ENCODE peak calls at places on chromosomes 16 and 17, in ten cellular contexts. One of them, this sample, is unnamed.

GRCh38 chr16:28183930-28184329 is 27.8 kb downstream of the XPO6 start:
- DNase-seq in neural progenitor cell: no peak
- DNase-seq in ovary: peak
- DNase-seq in AG04449: no peak
- DNase-seq in DMS53: no peak
- DNase-seq in GM19239: no peak
- DNase-seq in SJCRH30: no peak
- DNase-seq in T-helper 2 cell: no peak
- DNase-seq in KG1: no peak
- DNase-seq in HFFc6: no peak
- DNase-seq in this sample: no peak

GRCh38 chr16:11572301-11572995 is 14.3 kb downstream of the LITAF start:
- DNase-seq in GM19239: no peak
- DNase-seq in T-helper 2 cell: no peak
- DNase-seq in DMS53: no peak
- DNase-seq in ovary: no peak
- DNase-seq in KG1: no peak
- DNase-seq in AG04449: no peak
- DNase-seq in neural progenitor cell: no peak
- DNase-seq in HFFc6: no peak
- DNase-seq in SJCRH30: no peak
- DNase-seq in this sample: no peak

GRCh38 chr17:30990458-30990857 is 19.6 kb downstream of the RNF135 start:
- DNase-seq in GM19239: no peak
- DNase-seq in ovary: no peak
- DNase-seq in KG1: no peak
- DNase-seq in SJCRH30: no peak
- DNase-seq in HFFc6: no peak
- DNase-seq in neural progenitor cell: no peak
- DNase-seq in AG04449: no peak
- DNase-seq in T-helper 2 cell: no peak
- DNase-seq in DMS53: no peak
- DNase-seq in this sample: no peak

GRCh38 chr17:75652341-75652740 is 14.6 kb downstream of the RECQL5 start:
- DNase-seq in SJCRH30: no peak
- DNase-seq in ovary: peak
- DNase-seq in HFFc6: no peak
- DNase-seq in GM19239: no peak
- DNase-seq in AG04449: no peak
- DNase-seq in KG1: no peak
- DNase-seq in DMS53: no peak
- DNase-seq in neural progenitor cell: no peak
- DNase-seq in T-helper 2 cell: no peak
- DNase-seq in this sample: no peak

GRCh38 chr17:11747441-11747840 is 149.2 kb downstream of the DNAH9 start:
- DNase-seq in KG1: no peak
- DNase-seq in T-helper 2 cell: no peak
- DNase-seq in neural progenitor cell: no peak
- DNase-seq in DMS53: no peak
- DNase-seq in HFFc6: no peak
- DNase-seq in ovary: no peak
- DNase-seq in AG04449: no peak
- DNase-seq in SJCRH30: no peak
- DNase-seq in GM19239: no peak
- DNase-seq in this sample: no peak

GRCh38 chr16:53159781-53160436 is 105.1 kb downstream of the CHD9 start:
- DNase-seq in SJCRH30: peak
- DNase-seq in GM19239: peak
- DNase-seq in neural progenitor cell: peak
- DNase-seq in ovary: no peak
- DNase-seq in KG1: no peak
- DNase-seq in DMS53: peak
- DNase-seq in HFFc6: peak
- DNase-seq in T-helper 2 cell: no peak
- DNase-seq in AG04449: no peak
- DNase-seq in this sample: peak

GRCh38 chr17:41777157-41777578 is 9.3 kb downstream of the JUP start:
- DNase-seq in T-helper 2 cell: no peak
- DNase-seq in GM19239: no peak
- DNase-seq in KG1: no peak
- DNase-seq in AG04449: no peak
- DNase-seq in neural progenitor cell: peak
- DNase-seq in ovary: peak
- DNase-seq in SJCRH30: peak
- DNase-seq in DMS53: peak
- DNase-seq in HFFc6: no peak
- DNase-seq in this sample: no peak

GRCh38 chr16:78844682-78845081 is 745.2 kb downstream of the WWOX start:
- DNase-seq in SJCRH30: no peak
- DNase-seq in HFFc6: no peak
- DNase-seq in neural progenitor cell: peak
- DNase-seq in KG1: no peak
- DNase-seq in GM19239: no peak
- DNase-seq in T-helper 2 cell: no peak
- DNase-seq in ovary: no peak
- DNase-seq in DMS53: no peak
- DNase-seq in AG04449: no peak
- DNase-seq in this sample: no peak

GRCh38 chr16:73202176-73202729 is 154.3 kb upstream of the ZFHX3 start:
- DNase-seq in neural progenitor cell: no peak
- DNase-seq in HFFc6: peak
- DNase-seq in DMS53: no peak
- DNase-seq in GM19239: no peak
- DNase-seq in SJCRH30: no peak
- DNase-seq in ovary: no peak
- DNase-seq in T-helper 2 cell: no peak
- DNase-seq in AG04449: peak
- DNase-seq in KG1: no peak
- DNase-seq in this sample: no peak

GRCh38 chr16:85056211-85056748 is 28.7 kb downstream of the KIAA0513 start:
- DNase-seq in AG04449: no peak
- DNase-seq in neural progenitor cell: peak
- DNase-seq in HFFc6: no peak
- DNase-seq in ovary: no peak
- DNase-seq in SJCRH30: no peak
- DNase-seq in T-helper 2 cell: no peak
- DNase-seq in DMS53: no peak
- DNase-seq in KG1: no peak
- DNase-seq in GM19239: no peak
- DNase-seq in this sample: no peak

GRCh38 chr17:29778936-29779811 is 150.9 kb downstream of the SSH2 start:
- DNase-seq in ovary: peak
- DNase-seq in KG1: peak
- DNase-seq in neural progenitor cell: peak
- DNase-seq in SJCRH30: peak
- DNase-seq in GM19239: peak
- DNase-seq in T-helper 2 cell: peak
- DNase-seq in HFFc6: peak
- DNase-seq in AG04449: no peak
- DNase-seq in DMS53: peak
- DNase-seq in this sample: peak

GRCh38 chr16:68750243-68750642 is 13.2 kb downstream of the CDH1 start:
- DNase-seq in neural progenitor cell: no peak
- DNase-seq in SJCRH30: no peak
- DNase-seq in KG1: no peak
- DNase-seq in GM19239: no peak
- DNase-seq in DMS53: peak
- DNase-seq in AG04449: no peak
- DNase-seq in ovary: no peak
- DNase-seq in T-helper 2 cell: no peak
- DNase-seq in HFFc6: no peak
- DNase-seq in this sample: no peak

GRCh38 chr16:83305092-83305491 is 502.7 kb upstream of the HSBP1 start:
- DNase-seq in T-helper 2 cell: no peak
- DNase-seq in KG1: no peak
- DNase-seq in HFFc6: peak
- DNase-seq in AG04449: peak
- DNase-seq in ovary: no peak
- DNase-seq in GM19239: no peak
- DNase-seq in DMS53: no peak
- DNase-seq in neural progenitor cell: no peak
- DNase-seq in SJCRH30: peak
- DNase-seq in this sample: no peak

GRCh38 chr16:14013571-14014283 is 57.4 kb upstream of the MRTFB start:
- DNase-seq in neural progenitor cell: no peak
- DNase-seq in GM19239: no peak
- DNase-seq in ovary: peak
- DNase-seq in T-helper 2 cell: no peak
- DNase-seq in SJCRH30: peak
- DNase-seq in DMS53: peak
- DNase-seq in AG04449: peak
- DNase-seq in HFFc6: peak
- DNase-seq in KG1: no peak
- DNase-seq in this sample: no peak

GRCh38 chr17:48681609-48682008 is 40.7 kb downstream of the PRAC1 start:
- DNase-seq in KG1: no peak
- DNase-seq in ovary: no peak
- DNase-seq in HFFc6: no peak
- DNase-seq in T-helper 2 cell: no peak
- DNase-seq in DMS53: no peak
- DNase-seq in neural progenitor cell: no peak
- DNase-seq in AG04449: no peak
- DNase-seq in SJCRH30: no peak
- DNase-seq in GM19239: no peak
- DNase-seq in this sample: no peak